ENCODE peak calls at places on chromosomes 2 and 18, in five cellular contexts. R is fibroblast of lung, N is GM20000, T is fibroblast of pulmonary artery, F is heart left ventricle. O is an unnamed sample.

GRCh38 chr18:28015671-28016070 is 161.3 kb downstream of the CDH2 start:
- DNase-seq in F (no peak), N (no peak), T (no peak), R (no peak), O (no peak)

GRCh38 chr18:22345733-22346132 is 72.0 kb downstream of the CTAGE1 start:
- DNase-seq in F (no peak), R (no peak), T (peak; percentile 49), N (no peak), O (no peak)

GRCh38 chr2:172753610-172754009 is 18.0 kb downstream of the RAPGEF4 start:
- DNase-seq in R (no peak), F (no peak), T (no peak), N (no peak), O (no peak)

GRCh38 chr2:3238951-3239841 is 138.4 kb downstream of the EIPR1 start:
- DNase-seq in R (no peak), F (no peak), N (no peak), T (no peak), O (no peak)

GRCh38 chr2:10531874-10532273 is 83.7 kb upstream of the ODC1 start:
- DNase-seq in T (no peak), N (no peak), R (no peak), F (no peak), O (no peak)

GRCh38 chr2:219171231-219171651 is 1.4 kb upstream of the SLC23A3 start:
- DNase-seq in F (peak; percentile 27), N (peak; percentile 46), R (peak; percentile 84), T (peak; percentile 89), O (peak; percentile 87)

GRCh38 chr2:64629329-64629781 is 24.4 kb downstream of the SERTAD2 start:
- DNase-seq in N (no peak), T (no peak), F (no peak), R (no peak), O (no peak)

GRCh38 chr18:22848618-22849017 is 84.5 kb upstream of the RBBP8 start:
- DNase-seq in F (no peak), T (peak; percentile 93), R (peak; percentile 88), N (no peak), O (no peak)

GRCh38 chr2:30823452-30823851 is 16.2 kb upstream of the CAPN13 start:
- DNase-seq in R (no peak), F (no peak), T (no peak), N (no peak), O (no peak)

GRCh38 chr2:94871226-94872087 is at the start of gene TEKT4:
- DNase-seq in R (no peak), T (no peak), F (no peak), N (no peak), O (no peak)

GRCh38 chr2:118127250-118127649 is 39.0 kb downstream of the INSIG2 start:
- DNase-seq in T (no peak), F (no peak), N (no peak), R (no peak), O (no peak)

GRCh38 chr18:62963522-62963921 is 248.2 kb downstream of the PHLPP1 start:
- DNase-seq in R (no peak), F (no peak), N (no peak), T (no peak), O (no peak)

GRCh38 chr2:240137596-240138274 is 1.6 kb upstream of the COPS9 start:
- DNase-seq in N (no peak), T (no peak), R (no peak), F (no peak), O (no peak)

GRCh38 chr18:25678226-25678625 is 326.3 kb upstream of the ZNF521 start:
- DNase-seq in T (no peak), N (peak; percentile 10), R (no peak), F (no peak), O (no peak)

GRCh38 chr18:41324934-41325333 is 630.1 kb upstream of the PIK3C3 start:
- DNase-seq in R (peak; percentile 52), F (no peak), N (no peak), T (peak; percentile 36), O (no peak)

GRCh38 chr2:138037090-138037489 is 72.8 kb downstream of the HNMT start:
- DNase-seq in T (no peak), R (no peak), F (no peak), N (no peak), O (no peak)

GRCh38 chr2:224333631-224334030 is 68.3 kb downstream of the FAM124B start:
- DNase-seq in T (no peak), N (no peak), F (no peak), R (peak; percentile 33), O (no peak)

GRCh38 chr2:1407950-1408695 is 5.1 kb upstream of the TPO start:
- DNase-seq in F (no peak), T (no peak), N (no peak), R (no peak), O (no peak)

GRCh38 chr2:85768713-85769112 is 14.9 kb downstream of the ATOH8 start:
- DNase-seq in T (peak; percentile 80), N (no peak), R (no peak), F (peak; percentile 87), O (peak; percentile 50)

GRCh38 chr2:174338155-174338495 is 3.4 kb downstream of the SP9 start:
- DNase-seq in F (no peak), N (peak; percentile 12), T (no peak), R (peak; percentile 41), O (no peak)

GRCh38 chr2:68784191-68784590 is 49.6 kb downstream of the ARHGAP25 start:
- DNase-seq in R (no peak), N (no peak), F (no peak), T (no peak), O (no peak)

GRCh38 chr2:11004206-11004605 is 92.5 kb downstream of the KCNF1 start:
- DNase-seq in F (no peak), T (peak; percentile 76), R (peak; percentile 42), N (no peak), O (peak; percentile 56)

GRCh38 chr18:26832302-26832701 is 33.2 kb downstream of the AQP4 start:
- DNase-seq in T (no peak), N (no peak), R (no peak), F (no peak), O (no peak)